ENCODE peak calls at places on chromosomes 1 and 21, in six cellular contexts. A, E, Y, I, J and K are unnamed samples.

GRCh38 chr1:228339059-228339704 is 67.5 kb downstream of the TRIM11 start:
- DNase-seq in Y (no peak), E (no peak), I (no peak), A (no peak), J (no peak), K (no peak)

GRCh38 chr1:160708821-160709220 is 2.8 kb downstream of the CD48 start:
- DNase-seq in I (no peak), Y (no peak), E (no peak), A (no peak), J (no peak), K (no peak)

GRCh38 chr1:31372961-31373896 is at the start of gene FABP3:
- DNase-seq in A (no peak), I (peak), Y (peak), J (peak), E (no peak), K (peak)

GRCh38 chr1:160375788-160376524 is 9.1 kb downstream of the NHLH1 start:
- DNase-seq in E (no peak), J (no peak), Y (no peak), A (no peak), I (no peak), K (no peak)

GRCh38 chr1:29428216-29428615 is 191.9 kb downstream of the PTPRU start:
- DNase-seq in I (no peak), Y (no peak), J (no peak), A (no peak), E (no peak), K (no peak)

GRCh38 chr21:41894922-41895557 is 15.9 kb upstream of the PRDM15 start:
- DNase-seq in A (no peak), J (no peak), E (peak), I (no peak), Y (peak), K (no peak)

GRCh38 chr1:2840036-2840809 is 38.7 kb upstream of the TTC34 start:
- DNase-seq in J (no peak), A (no peak), Y (no peak), E (no peak), I (no peak), K (peak)

GRCh38 chr1:76018045-76018444 is 56.5 kb upstream of the ST6GALNAC3 start:
- DNase-seq in A (no peak), Y (no peak), J (no peak), E (no peak), I (no peak), K (no peak)

GRCh38 chr1:42923367-42924248 is 35.1 kb downstream of the SLC2A1 start:
- DNase-seq in I (no peak), Y (no peak), J (no peak), E (no peak), A (no peak), K (no peak)

GRCh38 chr1:201737350-201738060 is 91.5 kb upstream of the IPO9 start:
- DNase-seq in I (no peak), J (no peak), Y (peak), A (no peak), E (no peak), K (no peak)

GRCh38 chr1:164948101-164948500 is 389.1 kb downstream of the PBX1 start:
- DNase-seq in J (no peak), A (no peak), E (no peak), I (no peak), Y (no peak), K (no peak)

GRCh38 chr1:161068306-161069200 is 1.1 kb downstream of the ARHGAP30 start:
- DNase-seq in Y (no peak), I (no peak), J (no peak), E (no peak), A (no peak), K (peak)

GRCh38 chr1:171084091-171084490 is 6.6 kb upstream of the FMO3 start:
- DNase-seq in A (no peak), I (no peak), E (no peak), J (no peak), Y (no peak), K (no peak)

GRCh38 chr21:31557956-31558838 is 101.3 kb upstream of the SOD1 start:
- DNase-seq in J (no peak), I (no peak), A (no peak), E (no peak), Y (no peak), K (no peak)

GRCh38 chr21:36193200-36193599 is 36.6 kb downstream of the DOP1B start:
- DNase-seq in J (no peak), Y (no peak), E (no peak), I (no peak), A (no peak), K (no peak)

GRCh38 chr21:37101384-37101783 is 28.3 kb downstream of the TTC3 start:
- DNase-seq in E (no peak), Y (no peak), J (no peak), A (no peak), I (no peak), K (no peak)

GRCh38 chr1:36497207-36497606 is 14.5 kb upstream of the CSF3R start:
- DNase-seq in Y (no peak), A (no peak), E (no peak), I (no peak), J (no peak), K (no peak)

GRCh38 chr1:55382699-55383377 is 167.7 kb upstream of the USP24 start:
- DNase-seq in A (no peak), I (no peak), J (no peak), Y (no peak), E (no peak), K (no peak)

GRCh38 chr1:165857046-165857801 is 29.8 kb downstream of the UCK2 start:
- DNase-seq in A (no peak), J (no peak), Y (no peak), I (no peak), E (no peak), K (no peak)

GRCh38 chr21:28767523-28767922 is 225.2 kb downstream of the LTN1 start:
- DNase-seq in E (no peak), Y (no peak), I (no peak), A (no peak), J (no peak), K (no peak)

GRCh38 chr1:153251988-153252387 is 7.5 kb upstream of the LORICRIN start:
- DNase-seq in I (no peak), J (no peak), Y (no peak), A (no peak), E (no peak), K (no peak)

GRCh38 chr1:39272027-39272790 is 67.7 kb downstream of the MACF1 start:
- DNase-seq in E (peak), A (no peak), I (no peak), Y (peak), J (no peak), K (no peak)

GRCh38 chr1:212466437-212466836 is 33.7 kb downstream of the NENF start:
- DNase-seq in J (no peak), E (no peak), Y (no peak), A (no peak), I (no peak), K (no peak)

GRCh38 chr21:45838636-45839035 is 142.9 kb upstream of the COL6A1 start:
- DNase-seq in A (no peak), J (no peak), E (no peak), I (no peak), Y (no peak), K (no peak)

GRCh38 chr21:46314441-46315020 is 9.1 kb downstream of the C21orf58 start:
- DNase-seq in A (no peak), E (no peak), Y (no peak), I (no peak), J (no peak), K (no peak)

GRCh38 chr21:31531967-31532366 is 127.5 kb upstream of the SOD1 start:
- DNase-seq in I (no peak), A (no peak), J (no peak), E (no peak), Y (no peak), K (no peak)

GRCh38 chr1:1291611-1292441 is 11.6 kb downstream of the SCNN1D start:
- DNase-seq in Y (no peak), A (no peak), E (no peak), I (no peak), J (no peak), K (no peak)

GRCh38 chr1:94285026-94285654 is 47.8 kb upstream of the ARHGAP29 start:
- DNase-seq in E (no peak), A (no peak), Y (no peak), J (no peak), I (no peak), K (no peak)

GRCh38 chr21:26368591-26368990 is 198.0 kb upstream of the APP start:
- DNase-seq in J (no peak), A (no peak), E (no peak), Y (no peak), I (no peak), K (no peak)

GRCh38 chr1:241641748-241642592 is 1.8 kb upstream of the CHML start:
- DNase-seq in J (no peak), Y (no peak), A (no peak), E (no peak), I (no peak), K (no peak)

GRCh38 chr21:44735821-44736220 is 24.4 kb upstream of the TSPEAR start:
- DNase-seq in I (no peak), A (no peak), J (no peak), Y (no peak), E (no peak), K (no peak)

GRCh38 chr1:1989759-1990158 is 13.8 kb downstream of the CFAP74 start:
- DNase-seq in Y (no peak), J (no peak), E (no peak), A (no peak), I (no peak), K (no peak)

GRCh38 chr1:28602536-28603439 is 10.7 kb downstream of the RAB42 start:
- DNase-seq in E (peak), I (no peak), A (peak), Y (no peak), J (peak), K (no peak)

GRCh38 chr1:33392639-33393038 is 38.3 kb downstream of the PHC2 start:
- DNase-seq in I (no peak), A (no peak), J (no peak), Y (no peak), E (no peak), K (no peak)

GRCh38 chr1:72892461-72892860 is 610.1 kb upstream of the NEGR1 start:
- DNase-seq in Y (peak), J (no peak), A (no peak), I (no peak), E (no peak), K (no peak)
- H3K4me3 ChIP-seq in Y (no peak), J (no peak), A (no peak), I (no peak), E (no peak), K (no peak)

GRCh38 chr1:151718666-151719065 is 2.1 kb upstream of the CELF3 start:
- DNase-seq in J (no peak), I (no peak), A (no peak), E (no peak), Y (no peak), K (no peak)

GRCh38 chr1:151718011-151718431 is 1.4 kb upstream of the CELF3 start:
- DNase-seq in A (no peak), Y (no peak), E (no peak), J (no peak), I (no peak), K (no peak)

GRCh38 chr1:151720974-151721787 is at the start of gene RIIAD1:
- DNase-seq in Y (no peak), E (no peak), J (no peak), A (no peak), I (no peak), K (peak)

GRCh38 chr1:151721788-151722510 is 627 bp downstream of the RIIAD1 start:
- DNase-seq in A (no peak), J (no peak), Y (no peak), E (no peak), I (no peak), K (no peak)

GRCh38 chr1:151720190-151720953 is 950 bp upstream of the RIIAD1 start:
- DNase-seq in J (no peak), Y (no peak), A (no peak), I (no peak), E (no peak), K (no peak)
- H3K4me3 ChIP-seq in J (no peak), Y (peak), A (no peak), I (peak), E (peak), K (no peak)

GRCh38 chr1:225410036-225410435 is 17.8 kb downstream of the LBR start:
- DNase-seq in Y (no peak), A (no peak), I (no peak), J (no peak), E (no peak), K (no peak)

GRCh38 chr1:225415307-225415706 is 12.5 kb downstream of the LBR start:
- DNase-seq in I (no peak), Y (no peak), J (no peak), E (no peak), A (no peak), K (no peak)

GRCh38 chr1:225412301-225412700 is 15.5 kb downstream of the LBR start:
- DNase-seq in A (no peak), I (no peak), J (no peak), E (no peak), Y (no peak), K (no peak)

GRCh38 chr1:225413708-225414375 is 14.0 kb downstream of the LBR start:
- DNase-seq in Y (no peak), J (no peak), I (no peak), E (no peak), A (no peak), K (no peak)

DNA sequence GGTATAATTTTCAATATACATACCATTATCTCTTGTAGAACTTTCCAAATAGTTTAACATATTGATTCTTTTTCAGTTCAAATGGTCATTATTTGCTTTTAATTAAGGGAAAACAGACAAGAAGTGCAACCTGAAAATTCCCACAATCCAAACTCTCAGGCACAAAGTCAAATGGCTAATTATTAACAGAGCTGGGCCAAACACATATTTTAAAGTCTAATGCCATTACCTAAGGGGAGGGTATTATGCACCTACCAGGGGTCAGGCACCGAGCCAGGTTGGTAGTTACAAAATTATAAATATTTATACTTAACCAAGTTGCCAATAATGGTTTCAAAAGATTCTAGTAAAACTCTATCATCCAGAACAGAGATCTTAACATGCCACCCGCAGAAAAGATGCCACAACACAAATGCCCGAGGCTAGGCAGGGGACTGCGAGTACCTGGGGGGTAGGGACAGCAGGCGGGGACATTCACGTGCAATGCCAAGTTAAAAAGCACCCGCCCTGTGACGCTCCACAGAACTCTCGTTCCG is 15.0 kb downstream of the LBR start:
- DNase-seq in J (no peak), E (no peak), Y (no peak), I (no peak), A (no peak), K (no peak)
- H3K4me3 ChIP-seq in J (no peak), E (no peak), Y (no peak), I (no peak), A (no peak), K (no peak)

GRCh38 chr1:200157718-200158117 is 130.2 kb downstream of the NR5A2 start:
- DNase-seq in J (no peak), A (no peak), E (no peak), Y (no peak), I (no peak), K (no peak)
- H3K4me3 ChIP-seq in J (no peak), A (no peak), E (no peak), Y (no peak), I (no peak), K (no peak)